ENCODE peak calls at places on chromosomes 16 and 17, in four cellular contexts. I, Y, A and H are unnamed samples.

GRCh38 chr16:789451-789850 is 1.0 kb downstream of the CHTF18 start:
- DNase-seq in I (no peak), Y (no peak), A (no peak), H (no peak)

GRCh38 chr16:66604376-66605176 is at the start of gene CMTM3:
- DNase-seq in I (peak; percentile 75), Y (peak; percentile 67), A (peak; percentile 72), H (peak; percentile 56)

GRCh38 chr16:8951447-8952280 is 12.0 kb downstream of the USP7 start:
- DNase-seq in I (no peak), Y (no peak), A (no peak), H (no peak)

GRCh38 chr16:17026600-17027242 is 444.0 kb downstream of the XYLT1 start:
- DNase-seq in I (no peak), Y (no peak), A (no peak), H (no peak)

GRCh38 chr17:39969375-39969774 is 6.6 kb downstream of the GSDMA start:
- DNase-seq in I (no peak), Y (no peak), A (no peak), H (no peak)

GRCh38 chr17:8474826-8475225 is 39.1 kb downstream of the NDEL1 start:
- DNase-seq in I (no peak), Y (no peak), A (no peak), H (no peak)

GRCh38 chr16:24773771-24774427 is 44.4 kb downstream of the TNRC6A start:
- DNase-seq in I (no peak), Y (no peak), A (no peak), H (no peak)

GRCh38 chr16:31471875-31472558 is at the start of gene TGFB1I1:
- DNase-seq in I (peak; percentile 61), Y (peak; percentile 56), A (peak; percentile 78), H (peak; percentile 89)

GRCh38 chr17:50213026-50214015 is 11.9 kb upstream of the COL1A1 start:
- DNase-seq in I (no peak), Y (no peak), A (no peak), H (no peak)

DNA sequence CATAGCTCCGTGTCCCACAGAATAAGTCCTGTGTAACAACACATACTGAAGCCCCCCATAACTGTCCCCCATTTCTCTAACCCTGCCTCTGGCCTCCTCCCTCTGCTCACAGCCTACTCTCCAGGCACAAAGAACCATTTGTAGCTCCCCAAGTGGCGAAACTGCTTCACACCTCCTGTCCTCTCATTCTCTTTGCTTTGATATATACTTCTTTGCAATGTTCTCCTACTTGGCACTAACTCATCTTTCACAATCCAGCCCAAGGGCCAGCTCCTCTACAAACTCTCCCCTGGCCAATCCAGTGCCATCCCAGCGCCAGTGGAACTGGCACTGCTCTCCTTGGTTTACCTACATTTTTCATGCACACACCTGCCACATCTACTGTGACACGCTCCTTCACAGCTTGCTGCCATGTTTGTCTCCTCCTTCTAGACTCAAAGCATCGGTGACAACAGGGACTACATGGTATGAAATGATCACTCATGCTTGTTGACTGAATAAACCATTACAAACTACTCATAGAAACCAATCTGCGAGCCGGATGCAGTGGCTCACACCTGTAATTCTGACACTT is 12.8 kb downstream of the CYTH1 start:
- DNase-seq in I (no peak), Y (no peak), A (no peak), H (no peak)
- TF ChIP-seq CTCF in I (no peak), Y (no peak), A (peak; percentile 21), H (peak; percentile 7)

GRCh38 chr16:88635671-88636070 is 2.7 kb upstream of the IL17C start:
- DNase-seq in I (no peak), Y (no peak), A (no peak), H (no peak)

GRCh38 chr16:88632587-88632930 is 5.8 kb upstream of the IL17C start:
- DNase-seq in I (no peak), Y (no peak), A (no peak), H (no peak)

GRCh38 chr16:88633684-88634140 is 4.7 kb upstream of the IL17C start:
- DNase-seq in I (no peak), Y (peak; percentile 53), A (peak; percentile 44), H (peak; percentile 44)

GRCh38 chr16:88634994-88635670 is 3.2 kb upstream of the IL17C start:
- DNase-seq in I (no peak), Y (no peak), A (no peak), H (peak; percentile 40)

GRCh38 chr16:88634141-88634993 is 4.0 kb upstream of the IL17C start:
- DNase-seq in I (peak; percentile 69), Y (no peak), A (peak; percentile 56), H (peak; percentile 65)
- H3K4me3 ChIP-seq in I (peak overlapping the region; percentile 41), Y (no peak overlapping the region), A (peak overlapping the region; percentile 56), H (peak overlapping the region; percentile 58)

DNA sequence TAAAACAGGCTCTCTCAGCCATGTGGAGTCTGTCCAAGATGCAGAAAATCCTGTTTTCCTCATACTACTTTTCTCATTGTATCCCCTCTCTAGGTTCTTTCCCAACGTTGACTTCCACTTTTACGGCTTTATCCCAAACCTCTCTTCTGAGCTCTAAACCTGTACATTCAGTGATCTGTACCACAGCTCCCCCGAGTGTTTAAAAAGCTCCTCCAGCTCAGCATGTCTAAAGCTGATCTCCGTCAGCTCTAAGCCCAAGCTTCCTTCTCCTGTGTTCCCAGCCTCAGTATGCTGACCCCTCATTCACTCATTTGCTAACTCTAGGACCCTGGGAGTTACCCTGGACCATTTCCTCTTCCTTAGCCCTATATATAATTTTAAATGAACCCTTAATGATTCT is 144.6 kb downstream of the DNAH9 start:
- DNase-seq in I (no peak), Y (no peak), A (no peak), H (no peak)
- TF ChIP-seq CTCF in I (no peak), Y (no peak), A (no peak), H (no peak)

DNA sequence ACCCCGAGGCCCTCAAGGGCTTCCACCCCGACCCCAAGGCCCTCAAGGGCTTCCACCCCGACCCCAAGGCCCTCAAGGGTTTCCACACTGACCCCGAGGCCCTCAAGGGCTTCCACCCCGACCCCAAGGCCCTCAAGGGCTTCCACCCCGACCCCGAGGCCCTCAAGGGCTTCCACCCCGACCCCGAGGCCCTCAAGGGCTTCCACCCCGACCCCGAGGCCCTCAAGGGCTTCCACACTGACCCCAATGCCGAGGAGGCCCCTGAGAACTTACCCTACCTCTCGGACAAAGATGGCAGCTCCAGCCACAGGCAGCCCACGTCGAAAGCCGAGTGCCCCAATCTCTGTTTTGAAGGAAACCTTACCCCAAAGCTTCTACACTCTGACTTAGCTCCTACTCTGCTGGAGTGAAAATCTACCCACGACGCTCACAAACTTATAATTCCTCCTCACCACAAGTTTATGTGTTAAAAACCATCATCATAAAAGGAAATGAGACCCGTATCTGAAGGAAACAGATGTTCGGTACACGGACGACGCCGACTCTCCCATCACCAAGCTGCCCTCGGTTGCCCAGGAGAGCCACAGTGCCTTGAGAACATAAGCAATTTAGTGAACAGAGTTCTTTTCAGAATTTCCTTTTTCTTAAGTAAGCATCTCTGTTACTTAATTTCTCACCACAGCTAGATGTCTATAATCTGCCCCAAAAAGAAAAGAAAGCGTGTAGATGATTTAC is 61.3 kb upstream of the RPH3AL start:
- DNase-seq in I (no peak), Y (no peak), A (no peak), H (no peak)
- H3K4me3 ChIP-seq in I (no peak overlapping the region), Y (no peak overlapping the region), A (no peak overlapping the region), H (no peak overlapping the region)

GRCh38 chr17:75271955-75272847 is 1.2 kb upstream of the MIF4GD start:
- DNase-seq in I (peak; percentile 49), Y (no peak), A (no peak), H (no peak)

GRCh38 chr17:75271233-75271954 is 363 bp upstream of the MIF4GD start:
- DNase-seq in I (peak; percentile 91), Y (peak; percentile 91), A (peak; percentile 62), H (peak; percentile 66)

GRCh38 chr17:75268931-75269330 is 2.1 kb downstream of the MIF4GD start:
- DNase-seq in I (no peak), Y (no peak), A (no peak), H (no peak)

GRCh38 chr17:75270966-75271232 is at the start of gene MIF4GD:
- DNase-seq in I (no peak), Y (no peak), A (no peak), H (no peak)

DNA sequence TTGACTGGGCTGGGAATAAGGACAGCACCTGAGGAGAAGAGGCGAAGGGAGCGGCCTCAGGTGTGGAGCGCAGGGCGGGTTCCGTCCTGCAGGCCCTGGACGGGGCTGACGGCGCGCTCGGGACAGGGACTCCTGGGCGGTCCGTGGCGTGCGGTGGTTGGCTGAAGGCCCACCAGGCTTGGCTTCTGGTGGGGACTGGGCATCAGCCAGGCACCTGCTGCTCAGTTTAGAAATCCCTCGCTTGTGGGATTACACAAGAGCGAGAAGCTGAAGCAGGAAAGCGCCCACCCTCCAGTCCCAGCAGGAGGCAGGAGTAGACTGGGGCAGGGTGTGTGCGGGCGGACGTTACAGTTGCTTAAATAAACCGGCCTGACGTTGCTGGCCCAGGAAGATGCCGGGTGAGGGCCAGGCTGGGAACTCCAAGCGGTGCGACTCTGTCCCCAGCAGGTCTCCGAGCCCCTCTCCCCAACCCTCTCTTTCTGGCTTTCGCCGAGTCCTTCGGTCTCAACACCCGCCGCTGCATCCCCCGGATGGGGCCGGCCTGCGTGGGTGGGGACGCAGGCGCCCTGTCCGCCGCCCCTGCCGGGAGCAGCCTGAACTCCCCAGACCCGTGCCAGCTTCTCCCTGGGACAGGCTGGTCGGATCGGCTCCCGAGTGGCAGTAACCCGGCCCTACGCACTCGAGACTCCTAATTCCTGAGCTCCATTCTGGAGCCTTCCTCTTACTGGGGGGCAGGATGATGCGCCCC is 639 bp downstream of the MIF4GD start:
- DNase-seq in I (peak; percentile 78), Y (peak; percentile 88), A (peak; percentile 73), H (peak; percentile 86)
- TF ChIP-seq CTCF in I (peak; percentile 26), Y (no peak), A (peak; percentile 45), H (peak; percentile 64)

GRCh38 chr16:28937222-28937876 is 5.6 kb downstream of the CD19 start:
- DNase-seq in I (no peak), Y (no peak), A (no peak), H (no peak)

GRCh38 chr16:28935924-28936783 is 4.4 kb downstream of the CD19 start:
- DNase-seq in I (peak; percentile 95), Y (peak; percentile 68), A (peak; percentile 85), H (peak; percentile 76)

GRCh38 chr16:28936784-28937155 is 5.0 kb downstream of the CD19 start:
- DNase-seq in I (no peak), Y (no peak), A (no peak), H (no peak)

GRCh38 chr16:28933176-28933575 is 1.4 kb downstream of the CD19 start:
- DNase-seq in I (no peak), Y (no peak), A (no peak), H (no peak)

DNA sequence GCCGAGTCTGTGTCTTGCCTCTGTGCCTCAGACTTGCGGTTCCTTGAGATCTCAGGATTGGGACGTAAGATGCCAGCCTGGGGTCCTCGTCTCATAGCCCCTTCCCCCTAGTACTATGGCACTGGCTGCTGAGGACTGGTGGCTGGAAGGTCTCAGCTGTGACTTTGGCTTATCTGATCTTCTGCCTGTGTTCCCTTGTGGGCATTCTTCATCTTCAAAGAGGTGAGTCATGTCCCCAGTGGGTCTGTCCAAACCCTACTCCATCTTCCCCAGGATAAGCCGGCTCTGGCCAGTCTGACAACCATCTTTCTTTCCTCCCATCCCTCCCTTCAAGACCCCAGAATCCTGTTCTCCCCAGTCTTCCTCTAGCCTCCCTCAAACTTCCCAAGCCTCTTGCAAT is 3.6 kb downstream of the CD19 start:
- DNase-seq in I (no peak), Y (no peak), A (no peak), H (no peak)
- H3K4me3 ChIP-seq in I (no peak overlapping the region), Y (no peak overlapping the region), A (no peak overlapping the region), H (no peak overlapping the region)

GRCh38 chr16:86919531-86920305 is 341.4 kb downstream of the FOXL1 start:
- DNase-seq in I (peak; percentile 75), Y (no peak), A (no peak), H (no peak)
- TF ChIP-seq CTCF in I (no peak), Y (no peak), A (no peak), H (no peak)

GRCh38 chr16:15037003-15037402 is 18.9 kb downstream of the NTAN1 start:
- DNase-seq in I (no peak), Y (no peak), A (no peak), H (no peak)
- H3K4me3 ChIP-seq in I (no peak overlapping the region), Y (no peak overlapping the region), A (no peak overlapping the region), H (no peak overlapping the region)

GRCh38 chr17:29243792-29244191 is 2.9 kb upstream of the CRYBA1 start:
- DNase-seq in I (no peak), Y (peak; percentile 78), A (peak; percentile 66), H (peak; percentile 39)
- TF ChIP-seq CTCF in I (no peak), Y (peak; percentile 66), A (peak; percentile 75), H (peak; percentile 56)